ENCODE peak calls at places on chromosome 21, in five cellular contexts. One of them, this sample, is unnamed.

GRCh38 chr21:15826908-15827601 is 97.3 kb downstream of the USP25 start:
- DNase-seq in body of pancreas: no peak
- DNase-seq in gastrocnemius medialis: peak; percentile 69
- DNase-seq in BE2C: no peak
- DNase-seq in HAP-1: no peak
- DNase-seq in this sample: no peak

GRCh38 chr21:26169611-26170470 is 729 bp downstream of the APP start:
- DNase-seq in body of pancreas: peak; percentile 65
- DNase-seq in gastrocnemius medialis: no peak
- DNase-seq in BE2C: peak; percentile 66
- DNase-seq in HAP-1: peak; percentile 72
- DNase-seq in this sample: no peak

GRCh38 chr21:20308586-20308985 is 689.6 kb upstream of the NCAM2 start:
- DNase-seq in body of pancreas: no peak
- DNase-seq in gastrocnemius medialis: no peak
- DNase-seq in BE2C: no peak
- DNase-seq in HAP-1: no peak
- DNase-seq in this sample: no peak

GRCh38 chr21:31157756-31158155 is 119.5 kb upstream of the KRTAP19-8 start:
- DNase-seq in body of pancreas: no peak
- DNase-seq in gastrocnemius medialis: no peak
- DNase-seq in BE2C: no peak
- DNase-seq in HAP-1: no peak
- DNase-seq in this sample: no peak

GRCh38 chr21:44878053-44878982 is 4.8 kb upstream of the PTTG1IP start:
- DNase-seq in body of pancreas: peak; percentile 53
- DNase-seq in gastrocnemius medialis: no peak
- DNase-seq in BE2C: no peak
- DNase-seq in HAP-1: no peak
- DNase-seq in this sample: no peak

GRCh38 chr21:33007747-33008146 is 18.0 kb upstream of the OLIG2 start:
- DNase-seq in body of pancreas: peak; percentile 48
- DNase-seq in gastrocnemius medialis: no peak
- DNase-seq in BE2C: no peak
- DNase-seq in HAP-1: no peak
- DNase-seq in this sample: no peak

GRCh38 chr21:22961248-22961647 is 1963.0 kb downstream of the NCAM2 start:
- DNase-seq in body of pancreas: no peak
- DNase-seq in gastrocnemius medialis: no peak
- DNase-seq in BE2C: no peak
- DNase-seq in HAP-1: no peak
- DNase-seq in this sample: no peak

GRCh38 chr21:29953072-29953471 is 13.3 kb upstream of the GRIK1 start:
- DNase-seq in body of pancreas: no peak
- DNase-seq in gastrocnemius medialis: no peak
- DNase-seq in BE2C: no peak
- DNase-seq in HAP-1: no peak
- DNase-seq in this sample: no peak

GRCh38 chr21:37416914-37417313 is 50.3 kb downstream of the DYRK1A start:
- DNase-seq in body of pancreas: no peak
- DNase-seq in gastrocnemius medialis: no peak
- DNase-seq in BE2C: no peak
- DNase-seq in HAP-1: no peak
- DNase-seq in this sample: no peak

GRCh38 chr21:32612075-32612998 is at the start of gene CFAP298:
- DNase-seq in body of pancreas: peak; percentile 91
- DNase-seq in gastrocnemius medialis: peak; percentile 75
- DNase-seq in BE2C: peak; percentile 88
- DNase-seq in HAP-1: peak; percentile 90
- DNase-seq in this sample: peak; percentile 54

GRCh38 chr21:37916795-37917142 is 512 bp upstream of the KCNJ6 start:
- DNase-seq in body of pancreas: no peak
- DNase-seq in gastrocnemius medialis: no peak
- DNase-seq in BE2C: peak; percentile 34
- DNase-seq in HAP-1: no peak
- DNase-seq in this sample: no peak

GRCh38 chr21:32641715-32642698 is 29.8 kb upstream of the CFAP298 start:
- DNase-seq in body of pancreas: no peak
- DNase-seq in gastrocnemius medialis: no peak
- DNase-seq in BE2C: no peak
- DNase-seq in HAP-1: no peak
- DNase-seq in this sample: no peak

GRCh38 chr21:31403596-31404333 is 59.7 kb upstream of the TIAM1 start:
- DNase-seq in body of pancreas: no peak
- DNase-seq in gastrocnemius medialis: no peak
- DNase-seq in BE2C: no peak
- DNase-seq in HAP-1: no peak
- DNase-seq in this sample: no peak

DNA sequence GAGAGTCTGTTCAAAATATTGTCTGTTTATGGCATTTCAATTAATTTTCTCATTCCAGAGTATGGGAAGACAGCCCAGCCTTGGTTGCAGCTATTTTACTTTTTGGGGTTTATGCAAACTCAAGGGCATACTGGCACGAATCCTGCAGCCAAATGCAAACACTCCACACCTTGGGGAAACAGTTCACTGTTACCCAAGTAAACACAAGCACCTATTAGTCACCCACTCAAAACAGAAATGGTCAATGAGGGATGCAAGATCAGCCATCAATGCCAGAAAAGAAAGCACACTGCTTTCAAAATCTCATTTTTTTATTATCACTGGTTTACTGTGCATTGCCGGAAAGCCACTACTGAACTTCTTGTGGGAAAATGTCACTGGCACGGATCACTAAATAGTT is 170.6 kb downstream of the RUNX1 start:
- DNase-seq in body of pancreas: no peak
- DNase-seq in gastrocnemius medialis: no peak
- DNase-seq in BE2C: no peak
- DNase-seq in HAP-1: no peak
- DNase-seq in this sample: no peak
- H3K4me3 ChIP-seq in body of pancreas: no peak overlapping the region
- H3K4me3 ChIP-seq in gastrocnemius medialis: no peak overlapping the region
- H3K4me3 ChIP-seq in BE2C: no peak overlapping the region
- H3K4me3 ChIP-seq in HAP-1: no peak overlapping the region
- H3K4me3 ChIP-seq in this sample: no peak overlapping the region

DNA sequence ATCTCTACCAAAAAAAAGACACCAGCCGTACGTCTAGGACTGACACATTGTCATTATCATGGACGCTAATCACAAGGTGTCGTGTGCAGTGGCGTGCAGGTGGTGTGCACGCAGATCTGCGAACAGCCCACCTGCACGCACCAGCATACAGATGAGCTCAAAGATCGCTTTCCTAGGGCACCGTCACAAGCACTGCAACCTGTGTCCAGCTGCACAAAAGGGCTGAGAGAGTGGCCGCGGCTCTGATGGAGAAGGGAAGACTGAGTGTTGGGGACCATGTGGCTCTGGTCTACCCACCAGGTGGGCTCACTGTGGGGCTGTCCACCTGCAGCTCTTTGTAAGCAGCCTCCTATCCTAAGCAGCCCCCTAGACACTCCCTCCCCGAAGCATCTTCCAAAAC is 50.9 kb downstream of the S100B start:
- DNase-seq in body of pancreas: no peak
- DNase-seq in gastrocnemius medialis: no peak
- DNase-seq in BE2C: no peak
- DNase-seq in HAP-1: no peak
- DNase-seq in this sample: no peak
- H3K4me1 ChIP-seq in body of pancreas: no peaks in the 10 kb centered on the region
- H3K4me1 ChIP-seq in gastrocnemius medialis: no peaks in the 10 kb centered on the region
- H3K4me1 ChIP-seq in BE2C: no peaks in the 10 kb centered on the region
- H3K4me1 ChIP-seq in HAP-1: no peaks in the 10 kb centered on the region
- H3K4me1 ChIP-seq in this sample: no peaks in the 10 kb centered on the region

GRCh38 chr21:36005018-36005417 is 55.3 kb downstream of the SETD4 start:
- DNase-seq in body of pancreas: no peak
- DNase-seq in gastrocnemius medialis: no peak
- DNase-seq in BE2C: no peak
- DNase-seq in HAP-1: no peak
- DNase-seq in this sample: no peak
- H3K4me3 ChIP-seq in body of pancreas: no peak overlapping the region
- H3K4me3 ChIP-seq in gastrocnemius medialis: no peak overlapping the region
- H3K4me3 ChIP-seq in BE2C: no peak overlapping the region
- H3K4me3 ChIP-seq in HAP-1: no peak overlapping the region
- H3K4me3 ChIP-seq in this sample: no peak overlapping the region

DNA sequence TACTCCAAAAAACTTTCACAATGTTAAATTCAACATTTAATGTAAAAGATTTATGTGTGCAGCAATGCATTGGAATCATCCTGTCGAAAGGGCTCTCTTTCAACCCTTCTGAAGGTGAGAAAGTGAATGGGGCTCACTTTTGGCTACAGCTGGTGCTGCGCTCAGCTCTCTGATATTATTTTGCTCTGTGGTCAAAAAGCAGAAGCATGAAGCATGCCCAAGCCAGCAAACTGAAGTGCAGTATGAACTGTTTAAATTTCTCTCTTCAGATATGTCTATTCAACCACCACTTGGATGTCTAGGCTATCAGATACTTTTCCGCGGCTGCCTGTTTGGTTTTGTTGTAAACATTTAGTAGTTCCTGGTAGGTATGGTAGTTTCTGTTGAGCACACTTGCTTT is 216.8 kb upstream of the TMPRSS15 start:
- DNase-seq in body of pancreas: no peak
- DNase-seq in gastrocnemius medialis: no peak
- DNase-seq in BE2C: no peak
- DNase-seq in HAP-1: no peak
- DNase-seq in this sample: no peak
- H3K4me1 ChIP-seq in body of pancreas: no peaks in the 10 kb centered on the region
- H3K4me1 ChIP-seq in gastrocnemius medialis: no peaks in the 10 kb centered on the region
- H3K4me1 ChIP-seq in BE2C: peaks cover 5% of the 10 kb centered on the region
- H3K4me1 ChIP-seq in HAP-1: no peaks in the 10 kb centered on the region
- H3K4me1 ChIP-seq in this sample: no peaks in the 10 kb centered on the region

DNA sequence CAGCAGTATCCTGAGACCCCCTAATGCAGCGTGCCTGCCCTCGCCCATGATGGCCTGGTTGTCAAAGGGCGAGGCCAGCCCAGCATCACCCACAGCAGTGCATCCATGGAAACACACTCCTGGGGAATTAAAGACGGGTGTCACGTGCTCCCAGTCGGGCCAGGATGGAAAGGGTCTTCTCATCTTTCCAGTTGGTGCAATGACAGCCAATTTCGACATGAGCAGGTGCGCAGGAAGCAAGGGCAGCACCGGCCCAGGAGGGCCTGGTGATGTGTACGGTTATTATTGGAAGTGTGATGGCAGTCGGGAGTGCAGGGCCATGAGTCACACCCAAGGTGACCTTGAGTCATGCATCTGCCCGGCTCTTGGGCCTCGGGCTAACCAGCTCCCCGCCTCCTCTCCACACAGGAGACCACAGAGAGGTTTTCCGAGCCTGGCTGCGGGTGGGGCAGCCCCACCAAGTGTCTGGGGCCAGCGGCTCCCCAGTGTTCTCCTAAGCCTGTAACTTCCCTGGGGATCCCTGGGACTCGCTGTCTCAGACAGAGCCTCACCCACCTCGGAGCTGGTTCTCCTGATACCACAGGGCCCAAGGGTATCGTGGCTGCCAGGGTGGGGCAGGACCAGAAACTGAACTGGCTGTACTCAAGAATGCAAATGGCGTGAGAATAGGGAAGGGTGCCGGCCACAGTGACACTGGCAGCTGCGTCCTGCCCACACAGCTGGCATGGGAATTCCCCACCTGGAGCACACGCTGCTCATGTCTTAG is 119.8 kb downstream of the SIK1 start:
- DNase-seq in body of pancreas: peak; percentile 25
- DNase-seq in gastrocnemius medialis: peak; percentile 63
- DNase-seq in BE2C: peak; percentile 71
- DNase-seq in HAP-1: no peak
- DNase-seq in this sample: no peak
- H3K4me3 ChIP-seq in body of pancreas: no peak overlapping the region
- H3K4me3 ChIP-seq in gastrocnemius medialis: no peak overlapping the region
- H3K4me3 ChIP-seq in BE2C: no peak overlapping the region
- H3K4me3 ChIP-seq in HAP-1: no peak overlapping the region
- H3K4me3 ChIP-seq in this sample: no peak overlapping the region

DNA sequence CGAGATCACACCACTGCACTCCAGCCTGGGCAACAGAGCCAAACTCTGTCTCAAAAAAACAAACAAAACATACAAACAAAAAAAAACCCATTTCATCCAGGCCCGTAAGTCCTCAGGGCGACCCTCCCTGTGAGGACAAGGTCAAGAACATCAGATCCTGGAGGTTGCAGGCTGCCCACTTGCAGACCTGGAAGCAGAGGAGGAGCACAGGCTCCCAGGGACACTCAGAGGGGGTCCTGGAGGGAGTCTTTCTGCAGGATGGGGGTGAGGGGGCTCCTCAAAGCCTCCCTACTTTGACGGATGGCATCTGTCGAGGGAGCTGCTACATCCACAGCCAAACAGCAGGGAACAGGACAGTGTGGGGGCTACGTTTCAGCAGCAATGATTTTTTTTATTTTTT is 47.2 kb downstream of the RIPK4 start:
- DNase-seq in body of pancreas: no peak
- DNase-seq in gastrocnemius medialis: no peak
- DNase-seq in BE2C: no peak
- DNase-seq in HAP-1: no peak
- DNase-seq in this sample: no peak
- H3K4me1 ChIP-seq in body of pancreas: peaks cover 18% of the 10 kb centered on the region
- H3K4me1 ChIP-seq in gastrocnemius medialis: no peaks in the 10 kb centered on the region
- H3K4me1 ChIP-seq in BE2C: no peaks in the 10 kb centered on the region
- H3K4me1 ChIP-seq in HAP-1: no peaks in the 10 kb centered on the region
- H3K4me1 ChIP-seq in this sample: peaks cover 3% of the 10 kb centered on the region

DNA sequence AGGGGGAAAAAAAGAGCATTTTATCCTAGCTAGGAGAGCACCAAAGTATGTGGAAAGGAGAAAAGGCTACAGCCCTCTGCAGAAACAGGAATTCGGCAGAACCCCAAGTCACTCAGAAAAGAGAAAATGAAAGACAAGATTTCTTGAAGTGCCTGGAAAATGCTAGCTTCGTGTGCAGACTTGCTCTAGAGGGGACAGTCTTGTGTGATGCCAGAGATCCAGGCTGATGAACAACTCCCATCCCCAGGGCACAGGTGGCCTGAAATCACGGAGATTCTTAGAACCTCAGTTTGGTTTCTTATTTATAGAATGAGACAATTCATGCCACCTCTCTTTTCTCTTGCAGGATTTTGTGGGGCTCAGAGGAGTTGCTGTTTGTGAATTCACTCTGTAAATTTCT is 61.4 kb downstream of the RUNX1 start:
- DNase-seq in body of pancreas: no peak
- DNase-seq in gastrocnemius medialis: no peak
- DNase-seq in BE2C: no peak
- DNase-seq in HAP-1: no peak
- DNase-seq in this sample: no peak
- H3K4me3 ChIP-seq in body of pancreas: no peak overlapping the region
- H3K4me3 ChIP-seq in gastrocnemius medialis: no peak overlapping the region
- H3K4me3 ChIP-seq in BE2C: no peak overlapping the region
- H3K4me3 ChIP-seq in HAP-1: no peak overlapping the region
- H3K4me3 ChIP-seq in this sample: no peak overlapping the region